ENCODE peak calls at places on chromosomes 6 and 20, in six cellular contexts. G is anterior cingulate cortex; Z is iPS-NIHi11; P is 8988T; O is activated CD4-positive, alpha-beta memory T cell treated with anti-CD3 and anti-CD28 coated beads for 36 hours; A is head of caudate nucleus. Q is an unnamed sample.

GRCh38 chr6:107763959-107764358 is 60.2 kb downstream of the SCML4 start:
- DNase-seq in A (no peak), Z (no peak), O (no peak), G (no peak), P (no peak), Q (no peak)

GRCh38 chr20:23625236-23625964 is 12.4 kb downstream of the CST3 start:
- DNase-seq in Z (no peak), O (no peak), A (no peak), G (no peak), P (no peak), Q (no peak)

GRCh38 chr6:39791850-39792500 is at the start of gene DAAM2:
- DNase-seq in Z (peak), G (peak), A (peak), P (no peak), O (no peak), Q (peak)

GRCh38 chr6:34065470-34066283 is 80.2 kb downstream of the GRM4 start:
- DNase-seq in Z (no peak), O (no peak), P (no peak), A (no peak), G (no peak), Q (peak)

GRCh38 chr6:74979065-74979766 is 226.6 kb downstream of the COL12A1 start:
- DNase-seq in A (no peak), P (no peak), Z (no peak), O (no peak), G (no peak), Q (no peak)

GRCh38 chr6:128882991-128883571 is at the start of gene LAMA2:
- DNase-seq in Z (peak), A (peak), P (no peak), G (peak), O (no peak), Q (peak)

GRCh38 chr6:160790028-160790792 is 88.2 kb downstream of the PLG start:
- DNase-seq in O (no peak), Z (peak), P (no peak), G (no peak), A (no peak), Q (no peak)

GRCh38 chr6:126927841-126928240 is 190.6 kb upstream of the RSPO3 start:
- DNase-seq in Z (no peak), G (no peak), O (no peak), P (no peak), A (no peak), Q (no peak)

GRCh38 chr6:118952683-118953082 is 17.7 kb upstream of the MCM9 start:
- DNase-seq in G (no peak), Z (no peak), A (no peak), O (no peak), P (no peak), Q (no peak)

GRCh38 chr6:12873706-12874105 is 157.1 kb downstream of the PHACTR1 start:
- DNase-seq in O (no peak), P (no peak), G (no peak), Z (no peak), A (no peak), Q (no peak)

GRCh38 chr20:58717278-58718091 is 24.9 kb downstream of the NPEPL1 start:
- DNase-seq in G (no peak), Z (no peak), P (no peak), O (peak), A (peak), Q (no peak)

GRCh38 chr6:141133346-141133745 is 999.4 kb upstream of the GJE1 start:
- DNase-seq in G (no peak), A (no peak), P (no peak), Z (no peak), O (no peak), Q (no peak)

GRCh38 chr20:17875106-17875980 is 93.3 kb downstream of the SNX5 start:
- DNase-seq in Z (no peak), G (peak), P (no peak), A (peak), O (no peak), Q (no peak)

GRCh38 chr6:116426551-116426950 is 34.6 kb upstream of the CALHM6 start:
- DNase-seq in O (no peak), A (no peak), G (no peak), P (no peak), Z (no peak), Q (no peak)

GRCh38 chr20:49278817-49279676 is 1.2 kb upstream of the ZNFX1 start:
- DNase-seq in Z (no peak), P (no peak), A (no peak), G (no peak), O (peak), Q (peak)

GRCh38 chr20:57190536-57191265 is 75.7 kb downstream of the BMP7 start:
- DNase-seq in Z (no peak), P (no peak), A (no peak), O (no peak), G (no peak), Q (no peak)

GRCh38 chr6:112214749-112215269 is 39.6 kb downstream of the LAMA4 start:
- DNase-seq in Z (no peak), O (no peak), A (no peak), G (no peak), P (no peak), Q (no peak)

GRCh38 chr6:11230158-11231107 is 2.0 kb downstream of the NEDD9 start:
- DNase-seq in P (no peak), G (no peak), A (no peak), O (no peak), Z (no peak), Q (no peak)